ENCODE peak calls at places on chromosomes 2 and 18, in six cellular contexts. U is NCI-H1694 treated with DMSO at 0.1 percent for 48 hours; D is activated CD4-positive, alpha-beta T cell treated with anti-CD3 and anti-CD28 coated beads, Interleukin-2, amount 10 ng/mL, durations not matched to agents 7 days and 5 days; E is GM18507; L is GM20000; V is stimulated activated CD4-positive, alpha-beta T cell treated with anti-CD3 and anti-CD28 coated beads, Interleukin-1b, Interleukin-23, amount 100 ng/mL, for 24 hours. X is an unnamed sample.

GRCh38 chr18:78605255-78605654 is 374.4 kb upstream of the SALL3 start:
- DNase-seq in E (no peak), D (no peak), U (no peak), L (no peak), V (no peak), X (no peak)

GRCh38 chr18:44789704-44790103 is 109.0 kb downstream of the SETBP1 start:
- DNase-seq in U (no peak), E (no peak), L (no peak), D (no peak), V (no peak), X (no peak)

GRCh38 chr2:26530141-26530540 is 52.2 kb upstream of the OTOF start:
- DNase-seq in E (no peak), L (no peak), U (no peak), D (no peak), V (no peak), X (no peak)

GRCh38 chr2:203756161-203756560 is 49.7 kb downstream of the CD28 start:
- DNase-seq in L (no peak), E (no peak), U (no peak), V (no peak), D (no peak), X (no peak)

GRCh38 chr18:46481847-46482245 is 175.2 kb downstream of the LOXHD1 start:
- DNase-seq in L (no peak), D (no peak), V (no peak), U (peak; percentile 7), E (no peak), X (no peak)

GRCh38 chr18:3984163-3984757 is 470.8 kb downstream of the DLGAP1 start:
- DNase-seq in E (no peak), V (no peak), L (no peak), U (no peak), D (no peak), X (no peak)

GRCh38 chr2:12613137-12613912 is 103.4 kb upstream of the TRIB2 start:
- DNase-seq in L (no peak), D (no peak), V (no peak), U (peak; percentile 59), E (no peak), X (peak; percentile 21)

GRCh38 chr2:102736174-102736606 is 25.6 kb upstream of the TMEM182 start:
- DNase-seq in E (no peak), U (no peak), V (no peak), D (peak; percentile 22), L (peak; percentile 69), X (peak; percentile 45)

GRCh38 chr2:67825476-67825875 is 237.3 kb downstream of the C1D start:
- DNase-seq in V (no peak), L (no peak), D (no peak), E (no peak), U (no peak), X (peak; percentile 70)

GRCh38 chr18:49560277-49561126 is 1.4 kb upstream of the LIPG start:
- DNase-seq in V (no peak), U (peak; percentile 45), E (no peak), L (no peak), D (no peak), X (peak; percentile 4)

GRCh38 chr2:127859712-127860085 is 1.7 kb upstream of the POLR2D start:
- DNase-seq in V (peak; percentile 20), L (peak; percentile 52), U (no peak), E (no peak), D (peak; percentile 72), X (peak; percentile 88)

GRCh38 chr2:24231461-24231881 is 56.6 kb downstream of the FAM228A start:
- DNase-seq in D (no peak), E (no peak), U (no peak), V (no peak), L (no peak), X (no peak)

GRCh38 chr2:7795358-7796199 is 878.4 kb downstream of the RNF144A start:
- DNase-seq in D (no peak), L (no peak), V (no peak), U (no peak), E (no peak), X (no peak)

GRCh38 chr18:23662309-23663263 is at the start of gene ANKRD29:
- DNase-seq in D (peak; percentile 73), U (peak; percentile 10), L (peak; percentile 66), V (no peak), E (no peak), X (peak; percentile 38)

GRCh38 chr18:58209326-58209725 is 165.3 kb downstream of the NEDD4L start:
- DNase-seq in U (no peak), V (no peak), D (no peak), L (no peak), E (no peak), X (no peak)

GRCh38 chr2:27322301-27322765 is 564 bp downstream of the MPV17 start:
- DNase-seq in E (no peak), V (no peak), D (peak; percentile 29), U (no peak), L (no peak), X (peak; percentile 58)

GRCh38 chr2:19835818-19836281 is 65.9 kb downstream of the TTC32 start:
- DNase-seq in E (no peak), L (no peak), D (no peak), U (no peak), V (no peak), X (no peak)

GRCh38 chr2:102190425-102191107 is 3.7 kb downstream of the IL1RL2 start:
- DNase-seq in V (no peak), U (no peak), E (no peak), D (no peak), L (no peak), X (no peak)

GRCh38 chr2:199467462-199467822 is 9.7 kb upstream of the SATB2 start:
- DNase-seq in D (no peak), E (no peak), V (no peak), L (no peak), U (no peak), X (no peak)

GRCh38 chr2:234289789-234290188 is 207.1 kb downstream of the ARL4C start:
- DNase-seq in D (no peak), E (no peak), V (no peak), L (peak; percentile 12), U (no peak), X (no peak)

GRCh38 chr2:112887904-112888303 is 23.1 kb upstream of the IL37 start:
- DNase-seq in E (no peak), D (no peak), L (no peak), V (no peak), U (no peak), X (no peak)

GRCh38 chr2:195318440-195319111 is 338.4 kb upstream of the SLC39A10 start:
- DNase-seq in V (peak; percentile 31), E (no peak), L (peak; percentile 42), D (peak; percentile 67), U (peak; percentile 79), X (peak; percentile 14)

GRCh38 chr2:188853307-188853706 is 120.9 kb upstream of the COL3A1 start:
- DNase-seq in E (no peak), L (no peak), U (no peak), D (no peak), V (no peak), X (no peak)

GRCh38 chr2:70123829-70124117 is 36.5 kb downstream of the PCBP1 start:
- DNase-seq in V (no peak), E (no peak), L (no peak), D (no peak), U (no peak), X (no peak)

GRCh38 chr2:235419996-235420395 is 73.8 kb upstream of the AGAP1 start:
- DNase-seq in L (no peak), U (no peak), V (no peak), D (no peak), E (no peak), X (no peak)

GRCh38 chr2:232502901-232503791 is 15.5 kb upstream of the ECEL1 start:
- DNase-seq in U (no peak), D (no peak), V (no peak), L (no peak), E (no peak), X (no peak)

GRCh38 chr2:217166241-217166640 is 306.4 kb upstream of the TNP1 start:
- DNase-seq in L (peak; percentile 15), E (no peak), D (no peak), V (no peak), U (peak; percentile 62), X (no peak)

GRCh38 chr2:222865301-222865700 is 4.5 kb downstream of the ACSL3 start:
- DNase-seq in D (no peak), L (no peak), V (no peak), E (no peak), U (no peak), X (no peak)

GRCh38 chr2:190093793-190094192 is 31.3 kb upstream of the MSTN start:
- DNase-seq in U (no peak), V (no peak), D (no peak), L (no peak), E (no peak), X (no peak)

GRCh38 chr18:2218101-2218500 is 353.2 kb downstream of the METTL4 start:
- DNase-seq in L (no peak), U (no peak), D (no peak), V (no peak), E (no peak), X (no peak)

GRCh38 chr2:181197140-181197760 is 216.8 kb downstream of the UBE2E3 start:
- DNase-seq in U (no peak), V (no peak), D (no peak), L (no peak), E (no peak), X (no peak)

GRCh38 chr2:206488623-206489022 is 45.3 kb downstream of the ADAM23 start:
- DNase-seq in U (no peak), D (no peak), L (no peak), V (no peak), E (no peak), X (no peak)

GRCh38 chr2:74128206-74128605 is 19.5 kb downstream of the BOLA3 start:
- DNase-seq in V (no peak), D (no peak), E (no peak), L (no peak), U (no peak), X (no peak)

GRCh38 chr2:25337276-25337675 is 4.4 kb downstream of the DNMT3A start:
- DNase-seq in V (no peak), L (no peak), E (no peak), D (no peak), U (no peak), X (no peak)

GRCh38 chr2:85703329-85703728 is 9.2 kb downstream of the GNLY start:
- DNase-seq in E (no peak), V (no peak), U (no peak), L (no peak), D (no peak), X (no peak)

GRCh38 chr2:3423492-3424170 is 44.1 kb downstream of the TRAPPC12 start:
- DNase-seq in L (peak; percentile 75), V (peak; percentile 55), D (peak; percentile 76), E (peak; percentile 30), U (peak; percentile 27), X (peak; percentile 78)

GRCh38 chr2:165466386-165466785 is 3.1 kb upstream of the CSRNP3 start:
- DNase-seq in E (no peak), U (no peak), L (no peak), V (no peak), D (no peak), X (no peak)

GRCh38 chr18:63137999-63138448 is 181.5 kb downstream of the BCL2 start:
- DNase-seq in E (no peak), D (peak; percentile 66), V (no peak), U (no peak), L (no peak), X (peak; percentile 45)

GRCh38 chr2:118168606-118169005 is 80.3 kb downstream of the INSIG2 start:
- DNase-seq in E (no peak), D (no peak), V (no peak), U (no peak), L (no peak), X (no peak)